ENCODE peak calls at places on chromosome 5, in eight cellular contexts. One of them, this sample, is unnamed.

GRCh38 chr5:100595152-100595811 is 60.1 kb downstream of the FAM174A start:
- DNase-seq in IMR-90: peak; percentile 97
- DNase-seq in upper lobe of right lung: no peak
- DNase-seq in lower lobe of right lung: peak; percentile 32
- DNase-seq in mucosa of descending colon: no peak
- DNase-seq in RWPE1: peak; percentile 54
- DNase-seq in Peyer's patch: peak; percentile 49
- DNase-seq in tibial nerve: no peak
- DNase-seq in this sample: no peak

GRCh38 chr5:158660726-158661125 is 439.0 kb downstream of the EBF1 start:
- DNase-seq in IMR-90: no peak
- DNase-seq in upper lobe of right lung: no peak
- DNase-seq in lower lobe of right lung: no peak
- DNase-seq in mucosa of descending colon: no peak
- DNase-seq in RWPE1: no peak
- DNase-seq in Peyer's patch: no peak
- DNase-seq in tibial nerve: no peak
- DNase-seq in this sample: no peak

GRCh38 chr5:1540166-1540565 is 16.4 kb upstream of the LPCAT1 start:
- DNase-seq in IMR-90: no peak
- DNase-seq in upper lobe of right lung: peak; percentile 65
- DNase-seq in lower lobe of right lung: peak; percentile 49
- DNase-seq in mucosa of descending colon: no peak
- DNase-seq in RWPE1: no peak
- DNase-seq in Peyer's patch: peak; percentile 47
- DNase-seq in tibial nerve: no peak
- DNase-seq in this sample: no peak

GRCh38 chr5:169146158-169146557 is 154.8 kb downstream of the SLIT3 start:
- DNase-seq in IMR-90: no peak
- DNase-seq in upper lobe of right lung: no peak
- DNase-seq in lower lobe of right lung: no peak
- DNase-seq in mucosa of descending colon: no peak
- DNase-seq in RWPE1: no peak
- DNase-seq in Peyer's patch: no peak
- DNase-seq in tibial nerve: no peak
- DNase-seq in this sample: no peak

GRCh38 chr5:86617756-86618577 is at the start of gene COX7C:
- DNase-seq in IMR-90: peak; percentile 95
- DNase-seq in upper lobe of right lung: peak; percentile 86
- DNase-seq in lower lobe of right lung: peak; percentile 90
- DNase-seq in mucosa of descending colon: peak; percentile 83
- DNase-seq in RWPE1: peak; percentile 96
- DNase-seq in Peyer's patch: peak; percentile 98
- DNase-seq in tibial nerve: peak; percentile 78
- DNase-seq in this sample: peak; percentile 68

GRCh38 chr5:74500037-74500917 is 140.3 kb downstream of the ENC1 start:
- DNase-seq in IMR-90: no peak
- DNase-seq in upper lobe of right lung: no peak
- DNase-seq in lower lobe of right lung: no peak
- DNase-seq in mucosa of descending colon: no peak
- DNase-seq in RWPE1: no peak
- DNase-seq in Peyer's patch: no peak
- DNase-seq in tibial nerve: no peak
- DNase-seq in this sample: no peak

GRCh38 chr5:175383350-175383749 is 60.6 kb downstream of the DRD1 start:
- DNase-seq in IMR-90: no peak
- DNase-seq in upper lobe of right lung: no peak
- DNase-seq in lower lobe of right lung: no peak
- DNase-seq in mucosa of descending colon: no peak
- DNase-seq in RWPE1: no peak
- DNase-seq in Peyer's patch: no peak
- DNase-seq in tibial nerve: no peak
- DNase-seq in this sample: no peak

GRCh38 chr5:52994266-52994665 is 5.1 kb downstream of the ITGA2 start:
- DNase-seq in IMR-90: peak; percentile 57
- DNase-seq in upper lobe of right lung: no peak
- DNase-seq in lower lobe of right lung: no peak
- DNase-seq in mucosa of descending colon: no peak
- DNase-seq in RWPE1: no peak
- DNase-seq in Peyer's patch: no peak
- DNase-seq in tibial nerve: no peak
- DNase-seq in this sample: no peak

GRCh38 chr5:62489471-62489870 is 76.9 kb downstream of the IPO11 start:
- DNase-seq in IMR-90: no peak
- DNase-seq in upper lobe of right lung: no peak
- DNase-seq in lower lobe of right lung: no peak
- DNase-seq in mucosa of descending colon: no peak
- DNase-seq in RWPE1: no peak
- DNase-seq in Peyer's patch: no peak
- DNase-seq in tibial nerve: no peak
- DNase-seq in this sample: no peak

DNA sequence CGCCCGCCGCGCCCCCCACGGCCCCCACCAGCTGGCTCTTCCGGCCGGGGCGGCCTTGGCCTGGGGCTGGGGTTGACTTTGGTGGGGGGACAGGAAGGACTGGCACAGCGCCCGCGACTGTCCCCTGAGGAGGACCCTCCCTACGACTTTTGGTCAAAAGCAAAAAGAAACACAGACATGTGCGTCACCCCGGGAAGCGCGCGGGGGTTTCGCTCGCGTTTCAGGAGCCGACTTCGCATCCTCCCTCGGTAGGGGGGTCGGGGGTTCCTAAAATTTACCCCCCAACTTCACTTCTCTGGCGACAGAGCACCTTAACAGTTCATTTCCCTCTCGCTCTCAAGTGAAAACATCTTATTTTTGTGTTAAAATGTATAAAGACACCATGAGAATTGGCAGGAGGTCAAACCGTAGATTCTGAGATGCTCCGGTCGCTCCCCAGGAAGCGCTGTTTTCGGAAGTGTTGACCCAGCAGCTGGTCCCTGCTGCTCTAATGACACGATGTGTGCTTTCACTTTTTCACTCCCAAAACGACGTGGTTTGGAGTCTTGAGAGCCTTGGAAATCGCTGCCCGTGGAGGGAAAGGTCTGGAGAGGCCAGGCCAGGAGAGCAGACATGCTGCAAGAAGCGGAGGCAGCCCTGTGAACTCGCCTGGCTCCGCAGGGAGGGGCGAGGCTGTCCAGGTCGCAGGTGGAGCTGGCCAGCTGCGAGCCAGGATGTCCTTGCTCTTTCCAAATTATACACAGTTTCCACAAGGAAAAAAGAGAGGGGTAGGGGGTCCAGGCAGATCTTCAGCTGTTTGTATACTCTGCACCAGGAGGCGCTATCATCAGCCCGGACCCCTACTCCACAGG is 248.2 kb upstream of the ANKRD55 start:
- DNase-seq in IMR-90: peak; percentile 54
- DNase-seq in upper lobe of right lung: peak; percentile 70
- DNase-seq in lower lobe of right lung: peak; percentile 63
- DNase-seq in mucosa of descending colon: peak; percentile 65
- DNase-seq in RWPE1: peak; percentile 46
- DNase-seq in Peyer's patch: peak; percentile 73
- DNase-seq in tibial nerve: no peak
- DNase-seq in this sample: peak; percentile 49
- TF ChIP-seq CTCF in IMR-90: peak; percentile 27
- TF ChIP-seq CTCF in upper lobe of right lung: peak; percentile 25
- TF ChIP-seq CTCF in lower lobe of right lung: peak; percentile 23
- TF ChIP-seq CTCF in mucosa of descending colon: no peak
- TF ChIP-seq CTCF in RWPE1: peak; percentile 31
- TF ChIP-seq CTCF in Peyer's patch: no peak
- TF ChIP-seq CTCF in tibial nerve: no peak
- TF ChIP-seq CTCF in this sample: peak; percentile 30

GRCh38 chr5:14326035-14326909 is 183.1 kb downstream of the TRIO start:
- DNase-seq in IMR-90: no peak
- DNase-seq in upper lobe of right lung: no peak
- DNase-seq in lower lobe of right lung: no peak
- DNase-seq in mucosa of descending colon: no peak
- DNase-seq in RWPE1: no peak
- DNase-seq in Peyer's patch: no peak
- DNase-seq in tibial nerve: no peak
- DNase-seq in this sample: no peak
- TF ChIP-seq CTCF in IMR-90: peak; percentile 18
- TF ChIP-seq CTCF in upper lobe of right lung: peak; percentile 40
- TF ChIP-seq CTCF in lower lobe of right lung: peak; percentile 37
- TF ChIP-seq CTCF in mucosa of descending colon: no peak
- TF ChIP-seq CTCF in RWPE1: no peak
- TF ChIP-seq CTCF in Peyer's patch: no peak
- TF ChIP-seq CTCF in tibial nerve: no peak
- TF ChIP-seq CTCF in this sample: no peak

GRCh38 chr5:151555760-151556576 is 35.2 kb downstream of the FAT2 start:
- DNase-seq in IMR-90: no peak
- DNase-seq in upper lobe of right lung: no peak
- DNase-seq in lower lobe of right lung: no peak
- DNase-seq in mucosa of descending colon: no peak
- DNase-seq in RWPE1: no peak
- DNase-seq in Peyer's patch: peak; percentile 2
- DNase-seq in tibial nerve: no peak
- DNase-seq in this sample: no peak

GRCh38 chr5:151550146-151550545 is 41.0 kb downstream of the FAT2 start:
- DNase-seq in IMR-90: no peak
- DNase-seq in upper lobe of right lung: no peak
- DNase-seq in lower lobe of right lung: no peak
- DNase-seq in mucosa of descending colon: no peak
- DNase-seq in RWPE1: no peak
- DNase-seq in Peyer's patch: no peak
- DNase-seq in tibial nerve: no peak
- DNase-seq in this sample: no peak

GRCh38 chr5:151551985-151552384 is 39.1 kb downstream of the FAT2 start:
- DNase-seq in IMR-90: no peak
- DNase-seq in upper lobe of right lung: no peak
- DNase-seq in lower lobe of right lung: no peak
- DNase-seq in mucosa of descending colon: no peak
- DNase-seq in RWPE1: no peak
- DNase-seq in Peyer's patch: no peak
- DNase-seq in tibial nerve: no peak
- DNase-seq in this sample: no peak

GRCh38 chr5:151553695-151554094 is 37.4 kb downstream of the FAT2 start:
- DNase-seq in IMR-90: no peak
- DNase-seq in upper lobe of right lung: no peak
- DNase-seq in lower lobe of right lung: no peak
- DNase-seq in mucosa of descending colon: no peak
- DNase-seq in RWPE1: no peak
- DNase-seq in Peyer's patch: no peak
- DNase-seq in tibial nerve: no peak
- DNase-seq in this sample: no peak

GRCh38 chr5:151553130-151553670 is 37.9 kb downstream of the FAT2 start:
- DNase-seq in IMR-90: no peak
- DNase-seq in upper lobe of right lung: no peak
- DNase-seq in lower lobe of right lung: no peak
- DNase-seq in mucosa of descending colon: no peak
- DNase-seq in RWPE1: no peak
- DNase-seq in Peyer's patch: no peak
- DNase-seq in tibial nerve: no peak
- DNase-seq in this sample: no peak
- TF ChIP-seq CTCF in IMR-90: no peak
- TF ChIP-seq CTCF in upper lobe of right lung: no peak
- TF ChIP-seq CTCF in lower lobe of right lung: no peak
- TF ChIP-seq CTCF in mucosa of descending colon: no peak
- TF ChIP-seq CTCF in RWPE1: no peak
- TF ChIP-seq CTCF in Peyer's patch: no peak
- TF ChIP-seq CTCF in tibial nerve: no peak
- TF ChIP-seq CTCF in this sample: no peak

DNA sequence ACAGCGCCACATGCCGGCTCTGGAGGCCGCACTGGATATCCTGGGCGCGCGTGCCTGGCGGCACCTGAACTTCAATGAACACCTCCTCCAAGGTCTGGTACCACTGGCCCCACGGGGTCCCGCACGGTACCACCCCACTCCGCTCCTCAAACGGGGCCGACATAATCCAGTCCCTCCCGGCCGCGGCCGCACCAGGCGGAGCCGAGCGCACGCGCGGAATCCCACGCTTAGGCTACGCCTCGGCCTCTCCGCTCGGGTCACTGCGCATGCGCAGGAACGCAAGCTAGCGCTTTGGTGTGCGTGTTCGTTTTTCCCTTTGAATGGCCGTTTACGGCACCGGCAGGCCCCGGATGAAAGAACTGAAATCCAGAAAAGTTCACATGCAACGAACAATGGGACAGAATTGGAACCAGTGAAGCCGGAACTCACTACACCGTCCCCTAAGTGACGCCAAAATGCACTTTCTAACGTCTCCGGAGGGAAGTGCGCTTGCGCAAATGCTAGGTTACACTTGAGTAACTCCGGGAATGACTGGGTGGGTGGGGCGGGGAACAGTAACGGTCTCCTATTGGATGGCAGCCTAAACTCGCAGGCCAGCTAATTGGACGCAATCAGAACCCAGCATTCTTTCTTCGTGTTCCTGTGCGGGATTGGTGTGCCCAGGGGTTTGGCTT is at the start of gene NUDCD2:
- DNase-seq in IMR-90: peak; percentile 99
- DNase-seq in upper lobe of right lung: peak; percentile 99
- DNase-seq in lower lobe of right lung: peak; percentile 97
- DNase-seq in mucosa of descending colon: peak; percentile 96
- DNase-seq in RWPE1: peak; percentile 99
- DNase-seq in Peyer's patch: peak; percentile 97
- DNase-seq in tibial nerve: peak; percentile 91
- DNase-seq in this sample: peak; percentile 96
- TF ChIP-seq CTCF in IMR-90: peak; percentile 28
- TF ChIP-seq CTCF in upper lobe of right lung: peak; percentile 12
- TF ChIP-seq CTCF in lower lobe of right lung: peak; percentile 28
- TF ChIP-seq CTCF in mucosa of descending colon: no peak
- TF ChIP-seq CTCF in RWPE1: no peak
- TF ChIP-seq CTCF in Peyer's patch: no peak
- TF ChIP-seq CTCF in tibial nerve: peak; percentile 27
- TF ChIP-seq CTCF in this sample: no peak

GRCh38 chr5:57431816-57432215 is 50.8 kb downstream of the ACTBL2 start:
- DNase-seq in IMR-90: no peak
- DNase-seq in upper lobe of right lung: no peak
- DNase-seq in lower lobe of right lung: no peak
- DNase-seq in mucosa of descending colon: no peak
- DNase-seq in RWPE1: no peak
- DNase-seq in Peyer's patch: no peak
- DNase-seq in tibial nerve: no peak
- DNase-seq in this sample: no peak
- TF ChIP-seq CTCF in IMR-90: no peak
- TF ChIP-seq CTCF in upper lobe of right lung: no peak
- TF ChIP-seq CTCF in lower lobe of right lung: no peak
- TF ChIP-seq CTCF in mucosa of descending colon: no peak
- TF ChIP-seq CTCF in RWPE1: no peak
- TF ChIP-seq CTCF in Peyer's patch: no peak
- TF ChIP-seq CTCF in tibial nerve: no peak
- TF ChIP-seq CTCF in this sample: no peak

GRCh38 chr5:2752875-2753435 is 1.5 kb upstream of the IRX2 start:
- DNase-seq in IMR-90: no peak
- DNase-seq in upper lobe of right lung: no peak
- DNase-seq in lower lobe of right lung: peak; percentile 52
- DNase-seq in mucosa of descending colon: no peak
- DNase-seq in RWPE1: no peak
- DNase-seq in Peyer's patch: no peak
- DNase-seq in tibial nerve: no peak
- DNase-seq in this sample: no peak
- TF ChIP-seq CTCF in IMR-90: no peak
- TF ChIP-seq CTCF in upper lobe of right lung: peak; percentile 5
- TF ChIP-seq CTCF in lower lobe of right lung: no peak
- TF ChIP-seq CTCF in mucosa of descending colon: no peak
- TF ChIP-seq CTCF in RWPE1: no peak
- TF ChIP-seq CTCF in Peyer's patch: no peak
- TF ChIP-seq CTCF in tibial nerve: no peak
- TF ChIP-seq CTCF in this sample: no peak

GRCh38 chr5:177402271-177403043 is 2.0 kb upstream of the PFN3 start:
- DNase-seq in IMR-90: peak; percentile 54
- DNase-seq in upper lobe of right lung: peak; percentile 87
- DNase-seq in lower lobe of right lung: peak; percentile 84
- DNase-seq in mucosa of descending colon: peak; percentile 90
- DNase-seq in RWPE1: peak; percentile 92
- DNase-seq in Peyer's patch: peak; percentile 90
- DNase-seq in tibial nerve: no peak
- DNase-seq in this sample: peak; percentile 55
- TF ChIP-seq CTCF in IMR-90: peak; percentile 49
- TF ChIP-seq CTCF in upper lobe of right lung: peak; percentile 35
- TF ChIP-seq CTCF in lower lobe of right lung: peak; percentile 36
- TF ChIP-seq CTCF in mucosa of descending colon: peak; percentile 50
- TF ChIP-seq CTCF in RWPE1: peak; percentile 79
- TF ChIP-seq CTCF in Peyer's patch: peak; percentile 13
- TF ChIP-seq CTCF in tibial nerve: peak; percentile 9
- TF ChIP-seq CTCF in this sample: no peak